ENCODE peak calls at places on chromosome 15, in ten cellular contexts. T is naive thymus-derived CD8-positive, alpha-beta T cell; W is ACHN; R is A172; D is activated gamma-delta T cell treated with Interleukin-2 at 50 U/mL for 16 hours; J is H9; B is stimulated activated CD4-positive, alpha-beta T cell treated with anti-CD3 and anti-CD28 coated beads, TNF-alpha, amount 100 ng/mL, for 4 hours; L is activated naive CD4-positive, alpha-beta T cell treated with Interleukin-2 at 50 U/mL for 16 hours; H is HAP-1; O is anterior cingulate cortex. F is an unnamed sample.

GRCh38 chr15:63243101-63243500 is 34.3 kb upstream of the APH1B start:
- DNase-seq in J (no peak), B (no peak), H (no peak), W (no peak), O (no peak), L (no peak), T (no peak), R (no peak), D (no peak), F (no peak)

GRCh38 chr15:47124430-47125102 is 592.7 kb upstream of the SEMA6D start:
- DNase-seq in O (no peak), T (no peak), J (no peak), W (no peak), B (no peak), H (no peak), D (no peak), R (no peak), L (no peak), F (no peak)

GRCh38 chr15:74233864-74234597 is 2.1 kb upstream of the CCDC33 start:
- DNase-seq in B (no peak), R (no peak), J (no peak), D (no peak), T (no peak), H (no peak), W (peak), O (no peak), L (no peak), F (no peak)

GRCh38 chr15:38894260-38894948 is 329.8 kb upstream of the RASGRP1 start:
- DNase-seq in B (no peak), D (no peak), H (no peak), W (peak), T (no peak), J (no peak), O (no peak), L (no peak), R (peak), F (no peak)

GRCh38 chr15:82128401-82129143 is 82.8 kb upstream of the MEX3B start:
- DNase-seq in T (no peak), H (no peak), J (no peak), W (peak), R (no peak), L (no peak), O (no peak), B (no peak), D (no peak), F (no peak)

GRCh38 chr15:74954515-74954914 is 2.1 kb downstream of the RPP25 start:
- DNase-seq in R (peak), D (no peak), O (no peak), B (no peak), L (no peak), J (no peak), W (no peak), H (no peak), T (no peak), F (peak)

GRCh38 chr15:23857028-23857641 is 170.0 kb upstream of the NDN start:
- DNase-seq in T (no peak), L (no peak), R (no peak), O (no peak), J (peak), D (no peak), B (no peak), W (peak), H (peak), F (peak)

GRCh38 chr15:70156781-70157261 is 59.1 kb upstream of the TLE3 start:
- DNase-seq in W (no peak), D (no peak), R (no peak), T (no peak), L (no peak), H (no peak), B (no peak), J (no peak), O (no peak), F (no peak)

GRCh38 chr15:57138260-57138895 is 219.9 kb downstream of the TCF12 start:
- DNase-seq in H (peak), J (peak), B (no peak), R (peak), D (no peak), L (no peak), W (peak), T (no peak), O (no peak), F (no peak)

GRCh38 chr15:50484781-50485180 is 60.6 kb downstream of the USP8 start:
- DNase-seq in J (no peak), D (no peak), H (no peak), O (no peak), T (no peak), L (no peak), W (no peak), B (no peak), R (no peak), F (no peak)

GRCh38 chr15:31554261-31554660 is 227.6 kb downstream of the KLF13 start:
- DNase-seq in B (no peak), O (no peak), R (peak), W (peak), J (no peak), L (no peak), D (no peak), T (no peak), H (no peak), F (no peak)

GRCh38 chr15:33113666-33114483 is 80.6 kb downstream of the FMN1 start:
- DNase-seq in B (no peak), D (no peak), J (no peak), O (no peak), H (no peak), L (no peak), R (no peak), T (no peak), W (no peak), F (no peak)

GRCh38 chr15:99906356-99906755 is 173.1 kb upstream of the LYSMD4 start:
- DNase-seq in O (no peak), B (no peak), T (no peak), J (no peak), H (no peak), W (no peak), L (no peak), R (no peak), D (no peak), F (no peak)

F was measured in stimulated activated naive CD8-positive, alpha-beta T cell treated with anti-CD3 and anti-CD28 coated beads, Interleukin-15, Interleukin-2, amounts not matched to agents 100 U/mL and 50 U/mL, for 24 hours.